ENCODE peak calls at places on chromosomes 4 and X, in nine cellular contexts. O, V, H, P, C, R, N, E and D are unnamed samples.

GRCh38 chr4:142474398-142475087 is 371.6 kb downstream of the INPP4B start:
- DNase-seq in O (no peak), N (no peak), C (peak; percentile 2), E (peak; percentile 90), V (peak; percentile 53), R (no peak), H (no peak), P (peak; percentile 98), D (no peak)

GRCh38 chr4:76993787-76994641 is 44.5 kb downstream of the SEPTIN11 start:
- DNase-seq in V (no peak), N (no peak), R (peak; percentile 84), C (no peak), O (no peak), E (no peak), H (no peak), P (no peak), D (peak; percentile 55)

GRCh38 chr4:189364032-189364449 is 576.6 kb upstream of the FRG1 start:
- DNase-seq in P (no peak), R (no peak), H (peak; percentile 2), V (no peak), N (no peak), O (no peak), C (no peak), E (no peak), D (no peak)

GRCh38 chr4:1727117-1728031 is 6.1 kb downstream of the TACC3 start:
- DNase-seq in C (peak; percentile 56), O (peak; percentile 63), H (peak; percentile 81), N (no peak), R (no peak), E (peak; percentile 99), P (peak; percentile 89), V (no peak), D (peak; percentile 54)

GRCh38 chrX:106378616-106379015 is 210.5 kb downstream of the PWWP3B start:
- DNase-seq in E (no peak), C (no peak), N (no peak), O (no peak), H (no peak), V (no peak), R (no peak), P (no peak), D (no peak)

GRCh38 chrX:123860506-123860840 is 620 bp downstream of the XIAP start:
- DNase-seq in H (peak; percentile 50), P (peak; percentile 24), V (no peak), O (no peak), C (peak; percentile 36), N (no peak), R (no peak), E (peak; percentile 61), D (peak; percentile 32)

GRCh38 chr4:2060578-2061207 is 1.6 kb downstream of the NAT8L start:
- DNase-seq in N (peak; percentile 68), V (no peak), O (no peak), H (no peak), C (no peak), R (no peak), P (no peak), E (peak; percentile 50), D (no peak)

GRCh38 chr4:54230479-54231418 is 1.7 kb downstream of the PDGFRA start:
- DNase-seq in P (no peak), E (no peak), V (no peak), N (peak; percentile 55), O (no peak), C (no peak), R (no peak), H (peak; percentile 61), D (peak; percentile 79)

GRCh38 chr4:158496030-158496741 is 25.5 kb upstream of the RXFP1 start:
- DNase-seq in C (peak; percentile 1), E (peak; percentile 18), O (peak; percentile 35), V (peak; percentile 21), P (peak; percentile 58), N (peak; percentile 85), H (peak; percentile 39), R (peak; percentile 5), D (no peak)

GRCh38 chr4:101191302-101192098 is 155.8 kb downstream of the PPP3CA start:
- DNase-seq in C (no peak), R (peak; percentile 93), E (peak; percentile 35), P (no peak), V (no peak), O (peak; percentile 60), H (peak; percentile 87), N (peak; percentile 28), D (peak; percentile 90)

GRCh38 chr4:104967034-104967401 is 179.7 kb upstream of the TET2 start:
- DNase-seq in P (peak; percentile 78), R (no peak), E (peak; percentile 22), N (no peak), V (no peak), O (no peak), C (no peak), H (no peak), D (no peak)

GRCh38 chr4:125313497-125313896 is 1.3 kb upstream of the FAT4 start:
- DNase-seq in R (peak; percentile 61), C (peak; percentile 26), V (peak; percentile 85), E (peak; percentile 76), P (peak; percentile 88), H (peak; percentile 95), O (peak; percentile 36), N (peak; percentile 19), D (peak; percentile 84)

GRCh38 chr4:96974295-96974694 is 1134.4 kb downstream of the PDHA2 start:
- DNase-seq in P (no peak), C (no peak), V (no peak), R (no peak), O (no peak), H (no peak), E (no peak), N (no peak), D (no peak)

GRCh38 chrX:141341341-141341740 is 99.0 kb upstream of the SPANXC start:
- DNase-seq in O (no peak), V (no peak), H (peak; percentile 70), N (no peak), P (peak; percentile 87), E (peak; percentile 34), C (peak; percentile 13), R (peak; percentile 30), D (peak; percentile 63)

GRCh38 chrX:119871245-119871598 is 311 bp downstream of the RNF113A start:
- DNase-seq in P (no peak), R (no peak), O (no peak), N (no peak), E (no peak), C (no peak), V (no peak), H (no peak), D (no peak)

GRCh38 chr4:185101354-185101890 is 41.6 kb upstream of the SLC25A4 start:
- DNase-seq in V (no peak), H (no peak), O (no peak), C (no peak), P (no peak), N (no peak), R (no peak), E (no peak), D (no peak)

GRCh38 chrX:77953300-77953699 is 16.1 kb downstream of the PGAM4 start:
- DNase-seq in O (no peak), N (no peak), V (no peak), E (no peak), R (no peak), H (peak; percentile 10), C (no peak), P (no peak), D (no peak)

GRCh38 chr4:113835005-113835404 is 73.5 kb upstream of the CAMK2D start:
- DNase-seq in N (no peak), E (peak; percentile 65), V (no peak), H (peak; percentile 72), C (no peak), R (no peak), O (no peak), P (peak; percentile 43), D (peak; percentile 49)

GRCh38 chrX:39946822-39947221 is 150.9 kb downstream of the BCOR start:
- DNase-seq in C (no peak), R (no peak), V (no peak), O (no peak), E (peak; percentile 89), N (no peak), P (peak; percentile 77), H (peak; percentile 59), D (peak; percentile 75)